ENCODE peak calls at places on chromosome 3, in eight cellular contexts. One of them, this sample, is unnamed.
A peak's percentile ranks its signal among the peaks of the same experiment; 100 is the strongest.

GRCh38 chr3:46096781-46097180 is 69.5 kb upstream of the XCR1 start:
- DNase-seq in cardiac muscle cell: no peak
- DNase-seq in lung: no peak
- DNase-seq in left ventricle myocardium inferior: no peak
- DNase-seq in upper lobe of left lung: no peak
- DNase-seq in OCI-LY7: no peak
- DNase-seq in kidney: no peak
- DNase-seq in right lobe of liver: no peak
- DNase-seq in this sample: no peak

GRCh38 chr3:100426029-100426682 is 24.8 kb downstream of the LNP1 start:
- DNase-seq in cardiac muscle cell: no peak
- DNase-seq in lung: no peak
- DNase-seq in left ventricle myocardium inferior: no peak
- DNase-seq in upper lobe of left lung: no peak
- DNase-seq in OCI-LY7: no peak
- DNase-seq in kidney: no peak
- DNase-seq in right lobe of liver: no peak
- DNase-seq in this sample: no peak

GRCh38 chr3:40911928-40912327 is 287.4 kb upstream of the CTNNB1 start:
- DNase-seq in cardiac muscle cell: no peak
- DNase-seq in lung: no peak
- DNase-seq in left ventricle myocardium inferior: no peak
- DNase-seq in upper lobe of left lung: no peak
- DNase-seq in OCI-LY7: no peak
- DNase-seq in kidney: no peak
- DNase-seq in right lobe of liver: no peak
- DNase-seq in this sample: peak; percentile 74

GRCh38 chr3:76400141-76400540 is 614.8 kb upstream of the ZNF717 start:
- DNase-seq in cardiac muscle cell: no peak
- DNase-seq in lung: no peak
- DNase-seq in left ventricle myocardium inferior: no peak
- DNase-seq in upper lobe of left lung: no peak
- DNase-seq in OCI-LY7: no peak
- DNase-seq in kidney: no peak
- DNase-seq in right lobe of liver: no peak
- DNase-seq in this sample: no peak

GRCh38 chr3:189708375-189708774 is 77.2 kb downstream of the TP63 start:
- DNase-seq in cardiac muscle cell: no peak
- DNase-seq in lung: no peak
- DNase-seq in left ventricle myocardium inferior: no peak
- DNase-seq in upper lobe of left lung: no peak
- DNase-seq in OCI-LY7: no peak
- DNase-seq in kidney: no peak
- DNase-seq in right lobe of liver: no peak
- DNase-seq in this sample: no peak

GRCh38 chr3:12252859-12253258 is 36.0 kb upstream of the PPARG start:
- DNase-seq in cardiac muscle cell: no peak
- DNase-seq in lung: no peak
- DNase-seq in left ventricle myocardium inferior: no peak
- DNase-seq in upper lobe of left lung: no peak
- DNase-seq in OCI-LY7: no peak
- DNase-seq in kidney: no peak
- DNase-seq in right lobe of liver: no peak
- DNase-seq in this sample: no peak

GRCh38 chr3:172595648-172596393 is 72.6 kb upstream of the TNFSF10 start:
- DNase-seq in cardiac muscle cell: peak; percentile 52
- DNase-seq in lung: peak; percentile 33
- DNase-seq in left ventricle myocardium inferior: no peak
- DNase-seq in upper lobe of left lung: no peak
- DNase-seq in OCI-LY7: peak; percentile 48
- DNase-seq in kidney: no peak
- DNase-seq in right lobe of liver: no peak
- DNase-seq in this sample: peak; percentile 67

GRCh38 chr3:77179762-77180161 is 139.9 kb downstream of the ROBO2 start:
- DNase-seq in cardiac muscle cell: no peak
- DNase-seq in lung: no peak
- DNase-seq in left ventricle myocardium inferior: no peak
- DNase-seq in upper lobe of left lung: no peak
- DNase-seq in OCI-LY7: no peak
- DNase-seq in kidney: no peak
- DNase-seq in right lobe of liver: no peak
- DNase-seq in this sample: no peak

GRCh38 chr3:133301194-133301593 is 98.7 kb upstream of the BFSP2 start:
- DNase-seq in cardiac muscle cell: no peak
- DNase-seq in lung: no peak
- DNase-seq in left ventricle myocardium inferior: no peak
- DNase-seq in upper lobe of left lung: no peak
- DNase-seq in OCI-LY7: no peak
- DNase-seq in kidney: no peak
- DNase-seq in right lobe of liver: no peak
- DNase-seq in this sample: no peak

GRCh38 chr3:42122261-42123011 is 31.3 kb downstream of the TRAK1 start:
- DNase-seq in cardiac muscle cell: no peak
- DNase-seq in lung: no peak
- DNase-seq in left ventricle myocardium inferior: no peak
- DNase-seq in upper lobe of left lung: no peak
- DNase-seq in OCI-LY7: no peak
- DNase-seq in kidney: no peak
- DNase-seq in right lobe of liver: no peak
- DNase-seq in this sample: no peak

GRCh38 chr3:79018671-79019136 is 749.1 kb downstream of the ROBO1 start:
- DNase-seq in cardiac muscle cell: peak; percentile 72
- DNase-seq in lung: peak; percentile 49
- DNase-seq in left ventricle myocardium inferior: peak; percentile 56
- DNase-seq in upper lobe of left lung: peak; percentile 91
- DNase-seq in OCI-LY7: no peak
- DNase-seq in kidney: peak; percentile 87
- DNase-seq in right lobe of liver: peak; percentile 31
- DNase-seq in this sample: peak; percentile 48

GRCh38 chr3:64266065-64266874 is 41.0 kb upstream of the PRICKLE2 start:
- DNase-seq in cardiac muscle cell: no peak
- DNase-seq in lung: peak; percentile 51
- DNase-seq in left ventricle myocardium inferior: no peak
- DNase-seq in upper lobe of left lung: no peak
- DNase-seq in OCI-LY7: no peak
- DNase-seq in kidney: no peak
- DNase-seq in right lobe of liver: no peak
- DNase-seq in this sample: no peak

GRCh38 chr3:128763967-128764366 is 38.0 kb downstream of the RAB7A start:
- DNase-seq in cardiac muscle cell: no peak
- DNase-seq in lung: no peak
- DNase-seq in left ventricle myocardium inferior: no peak
- DNase-seq in upper lobe of left lung: no peak
- DNase-seq in OCI-LY7: no peak
- DNase-seq in kidney: no peak
- DNase-seq in right lobe of liver: no peak
- DNase-seq in this sample: no peak

DNA sequence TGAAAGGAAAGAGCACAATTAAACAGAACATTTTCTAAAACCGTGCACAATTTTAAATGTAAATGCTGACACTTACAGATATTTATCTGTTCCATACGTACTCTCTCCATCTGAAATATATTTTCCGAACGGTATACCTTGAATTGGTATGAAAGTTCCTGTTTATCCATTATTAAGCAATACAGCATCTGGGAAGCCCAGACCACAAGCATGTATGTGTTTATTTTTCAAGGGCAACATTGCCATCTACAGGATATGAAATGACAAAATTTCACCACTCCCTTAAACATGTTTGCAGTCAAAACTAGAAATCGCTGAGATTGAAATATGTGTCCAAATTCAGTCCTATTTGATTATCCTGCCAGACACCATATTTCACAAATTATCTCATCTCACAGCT is 533.5 kb downstream of the TBL1XR1 start:
- DNase-seq in cardiac muscle cell: peak; percentile 44
- DNase-seq in lung: no peak
- DNase-seq in left ventricle myocardium inferior: no peak
- DNase-seq in upper lobe of left lung: no peak
- DNase-seq in OCI-LY7: peak; percentile 20
- DNase-seq in kidney: no peak
- DNase-seq in right lobe of liver: no peak
- DNase-seq in this sample: no peak
- TF ChIP-seq CTCF in cardiac muscle cell: peak; percentile 42
- TF ChIP-seq CTCF in lung: no peak
- TF ChIP-seq CTCF in left ventricle myocardium inferior: peak; percentile 49
- TF ChIP-seq CTCF in upper lobe of left lung: no peak
- TF ChIP-seq CTCF in OCI-LY7: peak; percentile 59
- TF ChIP-seq CTCF in kidney: peak; percentile 35
- TF ChIP-seq CTCF in right lobe of liver: peak; percentile 39
- TF ChIP-seq CTCF in this sample: no peak

DNA sequence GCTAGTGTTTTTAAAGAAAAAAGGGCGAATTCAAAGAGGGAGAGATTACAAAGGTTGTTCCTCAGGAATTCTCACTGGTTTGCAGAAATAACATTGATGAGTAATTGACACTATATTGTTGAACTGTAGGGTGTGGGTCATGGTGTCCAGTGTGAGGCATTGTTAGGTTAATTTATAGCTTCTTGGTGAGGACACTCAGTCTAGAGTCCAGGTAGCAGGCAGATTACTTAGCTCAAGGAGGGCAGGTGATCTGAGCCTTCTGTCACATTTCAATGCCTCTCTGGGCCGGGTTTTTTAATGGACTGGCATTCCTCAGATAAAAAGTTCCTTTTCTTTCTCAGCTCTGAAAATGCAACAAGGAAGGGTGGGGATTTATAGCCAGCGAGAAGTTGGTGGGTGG is 194.2 kb upstream of the PROK2 start:
- DNase-seq in cardiac muscle cell: no peak
- DNase-seq in lung: no peak
- DNase-seq in left ventricle myocardium inferior: no peak
- DNase-seq in upper lobe of left lung: no peak
- DNase-seq in OCI-LY7: no peak
- DNase-seq in kidney: no peak
- DNase-seq in right lobe of liver: no peak
- DNase-seq in this sample: no peak
- H3K4me1 ChIP-seq in cardiac muscle cell: no peaks in the 10 kb centered on the region
- H3K4me1 ChIP-seq in lung: no peaks in the 10 kb centered on the region
- H3K4me1 ChIP-seq in left ventricle myocardium inferior: no peaks in the 10 kb centered on the region
- H3K4me1 ChIP-seq in upper lobe of left lung: no peaks in the 10 kb centered on the region
- H3K4me1 ChIP-seq in OCI-LY7: peaks cover 36% of the 10 kb centered on the region
- H3K4me1 ChIP-seq in kidney: peaks cover 2% of the 10 kb centered on the region
- H3K4me1 ChIP-seq in right lobe of liver: no peaks in the 10 kb centered on the region
- H3K4me1 ChIP-seq in this sample: no peaks in the 10 kb centered on the region

GRCh38 chr3:107959767-107960166 is 131.1 kb downstream of the CD47 start:
- DNase-seq in cardiac muscle cell: no peak
- DNase-seq in lung: no peak
- DNase-seq in left ventricle myocardium inferior: no peak
- DNase-seq in upper lobe of left lung: no peak
- DNase-seq in OCI-LY7: no peak
- DNase-seq in kidney: no peak
- DNase-seq in right lobe of liver: no peak
- DNase-seq in this sample: no peak

GRCh38 chr3:107956991-107957467 is 133.8 kb downstream of the CD47 start:
- DNase-seq in cardiac muscle cell: no peak
- DNase-seq in lung: peak; percentile 73
- DNase-seq in left ventricle myocardium inferior: peak; percentile 77
- DNase-seq in upper lobe of left lung: peak; percentile 54
- DNase-seq in OCI-LY7: no peak
- DNase-seq in kidney: peak; percentile 73
- DNase-seq in right lobe of liver: no peak
- DNase-seq in this sample: peak; percentile 42

GRCh38 chr3:107957506-107957905 is 133.3 kb downstream of the CD47 start:
- DNase-seq in cardiac muscle cell: no peak
- DNase-seq in lung: no peak
- DNase-seq in left ventricle myocardium inferior: no peak
- DNase-seq in upper lobe of left lung: no peak
- DNase-seq in OCI-LY7: no peak
- DNase-seq in kidney: no peak
- DNase-seq in right lobe of liver: no peak
- DNase-seq in this sample: no peak

GRCh38 chr3:107954845-107955244 is 136.0 kb downstream of the CD47 start:
- DNase-seq in cardiac muscle cell: no peak
- DNase-seq in lung: no peak
- DNase-seq in left ventricle myocardium inferior: no peak
- DNase-seq in upper lobe of left lung: no peak
- DNase-seq in OCI-LY7: no peak
- DNase-seq in kidney: no peak
- DNase-seq in right lobe of liver: no peak
- DNase-seq in this sample: no peak

DNA sequence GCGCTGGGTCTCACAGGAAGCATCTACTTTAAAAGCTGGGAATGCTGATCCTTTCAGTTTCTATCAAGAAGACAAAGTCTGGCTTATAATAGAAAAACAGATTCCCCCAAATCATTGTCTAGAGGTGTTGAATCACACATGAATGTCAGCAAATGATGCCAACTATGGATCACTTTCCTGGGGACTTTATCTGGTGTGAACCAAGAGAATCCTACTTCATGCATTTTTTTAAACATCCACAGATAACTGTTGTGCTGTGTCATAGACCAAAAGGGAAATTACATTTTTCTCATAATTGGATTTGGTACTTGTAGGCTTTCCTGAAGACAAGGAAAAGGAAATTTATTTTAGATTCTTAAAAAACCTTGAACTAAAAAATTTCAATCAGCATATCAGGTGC is 132.7 kb downstream of the CD47 start:
- DNase-seq in cardiac muscle cell: no peak
- DNase-seq in lung: no peak
- DNase-seq in left ventricle myocardium inferior: no peak
- DNase-seq in upper lobe of left lung: no peak
- DNase-seq in OCI-LY7: no peak
- DNase-seq in kidney: no peak
- DNase-seq in right lobe of liver: no peak
- DNase-seq in this sample: no peak
- H3K4me3 ChIP-seq in cardiac muscle cell: no peak overlapping the region
- H3K4me3 ChIP-seq in lung: no peak overlapping the region
- H3K4me3 ChIP-seq in left ventricle myocardium inferior: peak overlapping the region; percentile 36
- H3K4me3 ChIP-seq in upper lobe of left lung: no peak overlapping the region
- H3K4me3 ChIP-seq in OCI-LY7: no peak overlapping the region
- H3K4me3 ChIP-seq in kidney: no peak overlapping the region
- H3K4me3 ChIP-seq in right lobe of liver: no peak overlapping the region
- H3K4me3 ChIP-seq in this sample: no peak overlapping the region

GRCh38 chr3:171192176-171192854 is 165.8 kb upstream of the SLC2A2 start:
- DNase-seq in cardiac muscle cell: no peak
- DNase-seq in lung: no peak
- DNase-seq in left ventricle myocardium inferior: no peak
- DNase-seq in upper lobe of left lung: no peak
- DNase-seq in OCI-LY7: no peak
- DNase-seq in kidney: no peak
- DNase-seq in right lobe of liver: no peak
- DNase-seq in this sample: no peak

GRCh38 chr3:171198781-171199472 is 172.4 kb upstream of the SLC2A2 start:
- DNase-seq in cardiac muscle cell: no peak
- DNase-seq in lung: no peak
- DNase-seq in left ventricle myocardium inferior: no peak
- DNase-seq in upper lobe of left lung: no peak
- DNase-seq in OCI-LY7: no peak
- DNase-seq in kidney: no peak
- DNase-seq in right lobe of liver: no peak
- DNase-seq in this sample: no peak

GRCh38 chr3:171194965-171195364 is 168.4 kb upstream of the SLC2A2 start:
- DNase-seq in cardiac muscle cell: no peak
- DNase-seq in lung: no peak
- DNase-seq in left ventricle myocardium inferior: no peak
- DNase-seq in upper lobe of left lung: no peak
- DNase-seq in OCI-LY7: no peak
- DNase-seq in kidney: no peak
- DNase-seq in right lobe of liver: no peak
- DNase-seq in this sample: no peak

GRCh38 chr3:171193693-171194092 is 167.2 kb upstream of the SLC2A2 start:
- DNase-seq in cardiac muscle cell: no peak
- DNase-seq in lung: no peak
- DNase-seq in left ventricle myocardium inferior: no peak
- DNase-seq in upper lobe of left lung: no peak
- DNase-seq in OCI-LY7: no peak
- DNase-seq in kidney: no peak
- DNase-seq in right lobe of liver: no peak
- DNase-seq in this sample: no peak

GRCh38 chr3:171195686-171196085 is 169.2 kb upstream of the SLC2A2 start:
- DNase-seq in cardiac muscle cell: no peak
- DNase-seq in lung: no peak
- DNase-seq in left ventricle myocardium inferior: no peak
- DNase-seq in upper lobe of left lung: no peak
- DNase-seq in OCI-LY7: no peak
- DNase-seq in kidney: no peak
- DNase-seq in right lobe of liver: no peak
- DNase-seq in this sample: no peak
- TF ChIP-seq CTCF in cardiac muscle cell: peak; percentile 13
- TF ChIP-seq CTCF in lung: no peak
- TF ChIP-seq CTCF in left ventricle myocardium inferior: no peak
- TF ChIP-seq CTCF in upper lobe of left lung: no peak
- TF ChIP-seq CTCF in OCI-LY7: peak; percentile 43
- TF ChIP-seq CTCF in kidney: no peak
- TF ChIP-seq CTCF in right lobe of liver: no peak
- TF ChIP-seq CTCF in this sample: no peak